ENCODE peak calls at places on chromosomes 16 and 17, in seven cellular contexts. L is A549, P is kidney, B is progenitor cell of endocrine pancreas, H is heart right ventricle, R is AG09309, Q is chondrocyte. M is an unnamed sample.

GRCh38 chr16:67727521-67728485 is 8.7 kb upstream of the GFOD2 start:
- DNase-seq in L (no peak), P (peak), B (no peak), H (no peak), R (no peak), Q (no peak), M (no peak)

GRCh38 chr17:42779304-42779941 is 987 bp upstream of the WNK4 start:
- DNase-seq in L (no peak), P (peak), B (no peak), H (no peak), R (no peak), Q (no peak), M (no peak)

GRCh38 chr17:63961355-63962207 is 11.1 kb downstream of the SCN4A start:
- DNase-seq in L (peak), P (peak), B (peak), H (peak), R (no peak), Q (peak), M (no peak)

GRCh38 chr17:63954402-63955063 is 18.2 kb downstream of the SCN4A start:
- DNase-seq in L (no peak), P (no peak), B (no peak), H (no peak), R (no peak), Q (no peak), M (no peak)

GRCh38 chr16:12426122-12426521 is 377.6 kb downstream of the CPPED1 start:
- DNase-seq in L (no peak), P (no peak), B (no peak), H (no peak), R (no peak), Q (no peak), M (no peak)

GRCh38 chr16:50739031-50739430 is 2.9 kb upstream of the CYLD start:
- DNase-seq in L (no peak), P (no peak), B (no peak), H (no peak), R (no peak), Q (no peak), M (no peak)

GRCh38 chr16:15897834-15898254 is 9.4 kb upstream of the CEP20 start:
- DNase-seq in L (no peak), P (no peak), B (no peak), H (no peak), R (no peak), Q (no peak), M (no peak)

GRCh38 chr17:68295086-68295485 is 3.8 kb downstream of the ARSG start:
- DNase-seq in L (no peak), P (no peak), B (no peak), H (no peak), R (no peak), Q (no peak), M (no peak)

GRCh38 chr16:65658339-65659275 is 536.7 kb upstream of the CDH11 start:
- DNase-seq in L (peak), P (no peak), B (no peak), H (no peak), R (peak), Q (no peak), M (no peak)

GRCh38 chr17:6163632-6164319 is 93.6 kb downstream of the WSCD1 start:
- DNase-seq in L (no peak), P (no peak), B (no peak), H (no peak), R (no peak), Q (no peak), M (no peak)

GRCh38 chr16:68711421-68712139 is 25.5 kb upstream of the CDH1 start:
- DNase-seq in L (no peak), P (no peak), B (no peak), H (no peak), R (no peak), Q (no peak), M (no peak)

GRCh38 chr16:75026892-75027391 is 28.1 kb downstream of the ZNRF1 start:
- DNase-seq in L (no peak), P (no peak), B (no peak), H (no peak), R (no peak), Q (no peak), M (no peak)

GRCh38 chr16:57510016-57510871 is 24.0 kb upstream of the DOK4 start:
- DNase-seq in L (no peak), P (peak), B (no peak), H (no peak), R (no peak), Q (no peak), M (no peak)

GRCh38 chr17:70137451-70138230 is 31.7 kb upstream of the KCNJ2 start:
- DNase-seq in L (peak), P (no peak), B (no peak), H (peak), R (peak), Q (no peak), M (no peak)

GRCh38 chr16:23724438-23725131 is 11.6 kb upstream of the ERN2 start:
- DNase-seq in L (no peak), P (no peak), B (no peak), H (no peak), R (no peak), Q (no peak), M (no peak)

GRCh38 chr17:35082073-35082657 is 18.7 kb upstream of the RFFL start:
- DNase-seq in L (no peak), P (no peak), B (no peak), H (no peak), R (peak), Q (no peak), M (peak)

GRCh38 chr17:40474419-40475002 is 26.9 kb downstream of the TNS4 start:
- DNase-seq in L (no peak), P (no peak), B (no peak), H (no peak), R (no peak), Q (no peak), M (no peak)
- TF ChIP-seq CTCF in L (no peak), P (no peak), B (no peak), H (no peak), R (no peak), Q (no peak), M (no peak)

GRCh38 chr17:7588553-7589203 is 1.2 kb downstream of the SOX15 start:
- DNase-seq in L (no peak), P (peak), B (no peak), H (no peak), R (no peak), Q (no peak), M (no peak)

GRCh38 chr17:7589204-7589868 is 558 bp downstream of the SOX15 start:
- DNase-seq in L (peak), P (peak), B (peak), H (peak), R (peak), Q (peak), M (no peak)

GRCh38 chr17:7587420-7587786 is 2.5 kb downstream of the SOX15 start:
- DNase-seq in L (no peak), P (no peak), B (no peak), H (no peak), R (peak), Q (no peak), M (no peak)

GRCh38 chr17:7587831-7588230 is 2.1 kb downstream of the SOX15 start:
- DNase-seq in L (no peak), P (peak), B (no peak), H (no peak), R (no peak), Q (no peak), M (no peak)

DNA sequence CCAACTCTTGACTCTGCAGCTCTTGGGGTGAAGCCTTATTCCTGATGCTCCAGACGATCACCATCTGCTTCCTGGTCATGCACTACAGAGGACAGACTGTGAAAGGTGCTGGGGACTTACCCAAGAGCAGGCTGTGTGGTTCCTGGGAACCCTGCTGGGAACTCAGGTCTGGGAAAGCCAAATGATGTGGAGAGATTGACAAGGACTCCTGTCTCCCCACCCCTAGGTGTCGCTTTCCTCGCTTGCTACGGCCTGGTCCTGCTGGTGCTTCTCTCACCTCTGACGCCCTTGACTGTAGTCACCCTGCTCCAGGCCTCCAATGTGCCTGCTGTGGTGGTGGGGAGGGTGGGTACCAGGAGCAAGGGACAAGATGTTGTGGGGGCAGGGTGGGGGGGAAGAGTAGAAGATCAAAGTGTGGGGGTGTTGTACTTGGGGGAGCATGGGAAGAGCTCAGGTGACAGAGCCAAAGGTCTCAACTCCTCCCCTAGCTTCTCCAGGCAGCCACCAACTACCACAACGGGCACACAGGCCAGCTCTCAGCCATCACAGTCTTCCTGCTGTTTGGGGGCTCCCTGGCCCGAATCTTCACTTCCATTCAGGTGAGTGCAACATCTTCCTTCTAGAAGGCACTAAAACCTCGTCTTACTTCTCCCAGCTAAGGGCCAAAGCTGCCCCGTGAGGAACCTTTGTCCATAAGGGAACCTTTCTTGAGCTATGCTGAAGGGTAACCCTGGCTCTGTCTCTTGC is 3.0 kb downstream of the SOX15 start:
- DNase-seq in L (peak), P (peak), B (no peak), H (peak), R (no peak), Q (no peak), M (peak)
- TF ChIP-seq CTCF in L (peak), P (no peak), B (peak), H (peak), R (peak), Q (no peak), M (peak)

DNA sequence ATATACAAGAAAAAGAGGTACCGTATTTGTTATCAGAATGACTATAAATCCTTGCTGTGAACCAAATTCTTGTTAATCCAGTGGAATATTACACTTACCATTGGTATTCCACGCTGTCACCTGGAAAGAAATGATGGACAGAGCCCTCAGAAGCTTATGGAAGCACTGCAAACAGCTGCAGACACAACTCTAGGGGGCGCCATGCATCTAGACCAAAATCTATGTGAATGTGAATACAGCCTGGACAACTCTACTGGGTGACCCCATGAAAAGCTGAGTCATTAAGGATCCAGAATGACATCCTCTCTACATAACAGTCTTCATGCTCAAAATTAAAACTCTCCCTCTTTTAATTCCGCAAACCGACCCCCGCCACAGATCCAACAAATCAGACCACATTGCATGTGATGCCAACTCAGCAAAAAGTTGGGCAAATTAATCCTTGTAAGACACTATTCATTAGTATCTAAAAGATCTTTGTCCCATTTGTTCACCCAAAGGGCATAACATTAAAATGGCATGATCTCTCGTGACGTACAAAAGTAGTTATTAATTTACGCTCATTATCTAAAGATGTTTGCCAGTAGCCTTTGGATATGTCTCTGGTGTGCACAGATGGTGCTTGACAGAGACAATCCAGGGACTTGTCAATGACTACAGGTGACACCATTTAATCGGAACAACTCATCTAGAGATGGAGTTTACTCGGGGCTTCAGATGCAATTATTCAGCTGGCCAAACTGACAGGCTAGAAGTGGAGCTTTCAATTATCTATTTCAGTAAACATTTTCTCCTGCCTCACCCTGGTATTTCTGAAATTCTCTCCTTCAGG is 552.7 kb upstream of the PSMD7 start:
- DNase-seq in L (peak), P (no peak), B (no peak), H (no peak), R (no peak), Q (no peak), M (no peak)
- TF ChIP-seq CTCF in L (no peak), P (no peak), B (peak), H (no peak), R (peak), Q (peak), M (no peak)

GRCh38 chr16:11218324-11218962 is 37.6 kb downstream of the SOCS1 start:
- DNase-seq in L (peak), P (no peak), B (no peak), H (no peak), R (no peak), Q (no peak), M (no peak)
- TF ChIP-seq CTCF in L (peak), P (no peak), B (peak), H (peak), R (peak), Q (peak), M (peak)

GRCh38 chr16:71479420-71479819 is 9.7 kb downstream of the ZNF19 start:
- DNase-seq in L (peak), P (no peak), B (no peak), H (no peak), R (no peak), Q (no peak), M (peak)
- TF ChIP-seq CTCF in L (no peak), P (peak), B (peak), H (no peak), R (peak), Q (peak), M (peak)

DNA sequence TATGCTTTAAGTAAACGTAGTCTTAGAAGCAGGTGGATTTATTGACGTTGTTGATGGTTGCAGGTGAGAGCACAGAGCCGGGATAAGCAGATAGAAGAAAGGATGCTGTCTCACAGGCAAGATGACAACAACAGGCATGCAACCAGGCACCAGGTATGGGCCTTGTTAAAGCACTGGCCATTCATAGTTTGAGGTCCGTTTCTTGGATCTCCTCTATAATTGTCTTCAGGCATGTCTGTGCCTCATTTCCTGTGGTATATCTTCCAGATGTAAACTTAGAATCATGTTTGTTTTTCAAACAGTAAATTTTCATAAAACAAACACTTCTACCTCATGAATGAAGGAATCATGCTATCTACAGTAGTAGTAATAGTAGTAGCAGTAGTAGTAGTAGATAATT is 20.6 kb downstream of the KAT7 start:
- DNase-seq in L (no peak), P (no peak), B (no peak), H (no peak), R (no peak), Q (no peak), M (no peak)
- TF ChIP-seq CTCF in L (no peak), P (no peak), B (no peak), H (no peak), R (no peak), Q (no peak), M (no peak)

DNA sequence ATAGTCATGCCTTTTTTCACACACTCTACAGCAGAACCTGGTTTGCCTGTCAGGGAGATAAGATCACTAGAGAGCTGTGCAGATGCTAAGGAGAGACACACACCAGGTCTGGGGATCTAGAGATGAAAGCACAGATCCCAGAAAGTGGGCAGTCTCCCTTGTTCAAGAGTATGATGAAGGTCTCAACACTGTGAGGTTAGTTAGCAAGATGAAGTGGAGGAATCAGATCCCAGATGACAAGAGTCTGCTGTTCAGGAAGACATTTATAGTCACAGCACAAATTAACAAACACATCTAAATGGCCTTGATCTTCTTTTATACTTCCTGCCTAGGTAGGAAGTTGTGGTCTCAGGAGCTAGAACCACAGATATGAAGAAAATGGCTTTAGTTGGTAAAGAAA is 23.4 kb upstream of the SKAP1 start:
- DNase-seq in L (no peak), P (no peak), B (no peak), H (no peak), R (no peak), Q (no peak), M (no peak)
- TF ChIP-seq CTCF in L (no peak), P (no peak), B (no peak), H (no peak), R (no peak), Q (no peak), M (no peak)